ENCODE peak calls at places on chromosomes 16 and 17, in seven cellular contexts. J is K562, I is HepG2, L is SK-N-SH, S is HCT116, O is GM12878, G is GM23338. B is an unnamed sample.

GRCh38 chr17:35915153-35915969 is 15.2 kb downstream of the RDM1 start:
- DNase-seq in J (no peak), I (no peak), L (no peak), S (no peak), O (no peak), G (no peak), B (no peak)

GRCh38 chr16:58124601-58124915 is 4.6 kb downstream of the CFAP20 start:
- DNase-seq in J (no peak), I (no peak), L (no peak), S (no peak), O (no peak), G (no peak), B (no peak)

GRCh38 chr17:8056232-8056975 is 17.5 kb downstream of the ALOX15B start:
- DNase-seq in J (no peak), I (peak; percentile 93), L (no peak), S (no peak), O (peak; percentile 44), G (no peak), B (no peak)

GRCh38 chr17:5486206-5487124 is at the start of gene MIS12:
- DNase-seq in J (peak; percentile 97), I (peak; percentile 98), L (peak; percentile 98), S (peak; percentile 97), O (peak; percentile 94), G (peak; percentile 100), B (peak; percentile 87)

GRCh38 chr17:40319651-40320550 is 10.9 kb downstream of the RARA start:
- DNase-seq in J (no peak), I (no peak), L (peak; percentile 17), S (no peak), O (no peak), G (no peak), B (no peak)

GRCh38 chr17:37714897-37715296 is 30.0 kb downstream of the HNF1B start:
- DNase-seq in J (no peak), I (no peak), L (no peak), S (no peak), O (no peak), G (no peak), B (no peak)

GRCh38 chr17:41404024-41404651 is 6.7 kb upstream of the KRT31 start:
- DNase-seq in J (no peak), I (peak; percentile 95), L (no peak), S (peak; percentile 99), O (no peak), G (no peak), B (peak; percentile 60)

GRCh38 chr17:46115687-46116086 is 77.5 kb downstream of the KANSL1 start:
- DNase-seq in J (no peak), I (no peak), L (no peak), S (no peak), O (no peak), G (no peak), B (no peak)

GRCh38 chr16:72847187-72848044 is 200.5 kb downstream of the ZFHX3 start:
- DNase-seq in J (peak; percentile 30), I (peak; percentile 30), L (peak; percentile 70), S (no peak), O (no peak), G (peak; percentile 73), B (no peak)

GRCh38 chr16:77374384-77374783 is 60.5 kb downstream of the ADAMTS18 start:
- DNase-seq in J (no peak), I (no peak), L (no peak), S (no peak), O (no peak), G (peak; percentile 74), B (no peak)

GRCh38 chr16:19524866-19525723 is 1.4 kb downstream of the CCP110 start:
- DNase-seq in J (peak; percentile 17), I (no peak), L (peak; percentile 28), S (no peak), O (peak; percentile 45), G (peak; percentile 57), B (no peak)

GRCh38 chr16:28326881-28327610 is 34.7 kb downstream of the SBK1 start:
- DNase-seq in J (peak; percentile 81), I (peak; percentile 61), L (peak; percentile 81), S (peak; percentile 26), O (no peak), G (peak; percentile 84), B (no peak)

GRCh38 chr17:16275024-16275423 is 58.0 kb downstream of the PIGL start:
- DNase-seq in J (no peak), I (no peak), L (no peak), S (no peak), O (no peak), G (no peak), B (no peak)

GRCh38 chr17:17398188-17398927 is 78.4 kb upstream of the MED9 start:
- DNase-seq in J (no peak), I (no peak), L (no peak), S (no peak), O (no peak), G (no peak), B (no peak)

GRCh38 chr17:66043419-66043818 is 148.5 kb downstream of the CEP112 start:
- DNase-seq in J (no peak), I (no peak), L (no peak), S (no peak), O (no peak), G (no peak), B (no peak)

GRCh38 chr17:19346351-19347255 is 15.9 kb downstream of the B9D1 start:
- DNase-seq in J (peak; percentile 74), I (peak; percentile 74), L (no peak), S (peak; percentile 23), O (no peak), G (no peak), B (no peak)

GRCh38 chr17:27793906-27794380 is 6.4 kb downstream of the NOS2 start:
- DNase-seq in J (no peak), I (no peak), L (peak; percentile 42), S (no peak), O (no peak), G (no peak), B (no peak)

GRCh38 chr17:49845210-49845782 is 2.6 kb downstream of the TAC4 start:
- DNase-seq in J (no peak), I (no peak), L (no peak), S (no peak), O (no peak), G (no peak), B (no peak)

DNA sequence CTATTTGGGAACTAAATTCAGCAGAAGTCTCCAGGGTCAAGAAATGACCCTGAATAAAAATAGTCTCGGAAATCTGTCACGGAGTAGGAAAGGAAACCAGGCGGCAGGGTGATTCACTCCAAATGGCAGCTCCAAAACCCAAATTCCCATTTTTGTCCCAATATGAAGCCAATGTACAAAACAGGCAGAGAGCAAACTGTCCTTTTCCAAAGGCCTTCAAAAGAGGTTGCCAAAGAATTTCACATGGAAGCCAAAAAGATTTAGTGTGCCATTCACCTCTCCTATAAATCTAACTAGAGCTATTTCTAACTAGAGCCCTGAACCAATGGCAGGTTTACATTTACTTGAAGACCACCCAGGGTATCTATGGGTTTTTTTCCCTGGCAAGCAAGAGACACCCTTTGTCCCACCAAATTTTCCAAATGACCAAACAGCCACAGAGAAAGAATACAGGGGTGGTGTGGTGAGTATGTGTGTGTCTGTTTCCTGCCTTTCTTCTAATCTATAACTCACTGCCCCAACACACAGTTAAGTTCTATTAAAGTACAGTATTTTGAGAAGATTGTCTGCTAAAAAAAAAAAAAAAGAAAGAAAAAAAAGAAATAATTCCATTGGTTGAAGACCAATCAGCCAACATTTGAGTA is 6.8 kb downstream of the MYO1D start:
- DNase-seq in J (no peak), I (no peak), L (no peak), S (no peak), O (no peak), G (no peak), B (no peak)
- TF ChIP-seq REST in J (no peak), I (no peak), L (no peak), S (no peak), O (no peak), G (no peak), B (no peak)

GRCh38 chr16:29815793-29816693 is at the start of gene PAGR1:
- DNase-seq in J (peak; percentile 94), I (peak; percentile 99), L (peak; percentile 93), S (peak; percentile 99), O (peak; percentile 100), G (peak; percentile 99), B (peak; percentile 98)
- TF ChIP-seq POLR2AphosphoS5 in J (peak; percentile 60), I (peak; percentile 98), L (peak; percentile 52), S (peak; percentile 86), O (peak; percentile 83), G (peak; percentile 88), B (peak; percentile 89)

DNA sequence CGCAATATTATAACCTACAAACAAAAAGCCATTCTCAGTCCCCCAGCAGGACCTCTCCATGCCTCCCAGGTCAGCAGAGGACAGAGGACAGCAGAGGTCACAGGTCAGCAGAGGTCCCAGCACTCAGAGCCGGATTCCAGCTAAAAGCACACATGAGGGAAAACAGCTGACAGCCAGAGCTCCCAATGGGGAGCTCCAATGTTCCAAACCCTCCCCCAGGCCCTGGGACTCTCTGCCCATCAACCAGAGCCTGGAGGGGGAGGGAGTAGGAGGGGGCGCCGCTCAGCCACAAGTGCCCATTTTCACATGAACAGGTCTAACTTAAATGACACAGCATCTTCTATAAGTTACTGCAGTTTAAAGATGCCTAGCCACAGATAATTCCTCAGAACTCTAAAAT is 77.5 kb downstream of the ANKRD11 start:
- DNase-seq in J (peak; percentile 32), I (peak; percentile 74), L (peak; percentile 61), S (no peak), O (no peak), G (peak; percentile 55), B (no peak)
- H3K4me1 ChIP-seq in J (peaks cover 24% of the 10 kb centered on the region), I (peaks cover 99% of the 10 kb centered on the region), L (peaks cover 29% of the 10 kb centered on the region), S (peaks cover 6% of the 10 kb centered on the region), O (peaks cover 12% of the 10 kb centered on the region), G (peaks cover 56% of the 10 kb centered on the region), B (peaks cover 62% of the 10 kb centered on the region)

GRCh38 chr17:75295220-75296158 is 6.3 kb upstream of the SLC25A19 start:
- DNase-seq in J (peak; percentile 47), I (peak; percentile 98), L (no peak), S (no peak), O (peak; percentile 97), G (no peak), B (no peak)

GRCh38 chr17:75301502-75302206 is 12.4 kb upstream of the SLC25A19 start:
- DNase-seq in J (no peak), I (no peak), L (no peak), S (no peak), O (no peak), G (no peak), B (no peak)

GRCh38 chr17:75300280-75300679 is 11.0 kb upstream of the SLC25A19 start:
- DNase-seq in J (no peak), I (no peak), L (no peak), S (no peak), O (no peak), G (no peak), B (no peak)

DNA sequence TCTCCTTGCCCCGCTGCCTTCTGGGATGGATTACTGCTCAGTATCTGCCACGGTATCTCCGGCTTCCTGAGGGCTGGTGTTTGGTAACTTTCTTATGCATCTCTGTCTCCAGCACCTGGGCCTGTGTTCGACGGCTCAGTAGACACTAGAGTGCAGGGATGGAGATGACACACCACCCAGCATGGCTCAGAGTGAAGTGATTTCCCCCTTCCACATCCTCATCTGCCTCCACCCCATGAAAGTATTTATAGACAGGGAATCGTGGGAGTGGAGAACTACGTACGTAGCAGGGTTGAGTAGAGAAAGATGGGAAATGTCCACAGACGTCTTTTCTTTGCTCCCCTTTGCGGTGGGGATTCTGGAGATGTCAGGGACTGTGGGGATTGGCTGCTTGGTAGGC is 11.8 kb upstream of the SLC25A19 start:
- DNase-seq in J (no peak), I (no peak), L (no peak), S (no peak), O (no peak), G (no peak), B (no peak)
- TF ChIP-seq REST in J (no peak), I (no peak), L (no peak), S (no peak), O (no peak), G (no peak), B (no peak)